ENCODE peak calls at places on chromosomes 3 and 15, in four cellular contexts. One of them, this sample, is unnamed.

GRCh38 chr3:142649996-142650693 is 54.0 kb downstream of the PLS1 start:
- DNase-seq in erythroblast: no peak
- DNase-seq in stomach: no peak
- DNase-seq in activated CD4-positive, CD25-positive, alpha-beta regulatory T cell treated with anti-CD3 and anti-CD28 coated beads, Interleukin-2, amount 50 U/mL, for 72 hours: no peak
- DNase-seq in this sample: no peak

GRCh38 chr15:90160781-90161727 is 40.1 kb upstream of the SEMA4B start:
- DNase-seq in erythroblast: no peak
- DNase-seq in stomach: peak
- DNase-seq in activated CD4-positive, CD25-positive, alpha-beta regulatory T cell treated with anti-CD3 and anti-CD28 coated beads, Interleukin-2, amount 50 U/mL, for 72 hours: no peak
- DNase-seq in this sample: no peak

GRCh38 chr15:74857082-74857655 is 14.2 kb upstream of the ULK3 start:
- DNase-seq in erythroblast: peak
- DNase-seq in stomach: peak
- DNase-seq in activated CD4-positive, CD25-positive, alpha-beta regulatory T cell treated with anti-CD3 and anti-CD28 coated beads, Interleukin-2, amount 50 U/mL, for 72 hours: no peak
- DNase-seq in this sample: no peak

GRCh38 chr3:123395235-123395634 is 53.7 kb downstream of the ADCY5 start:
- DNase-seq in erythroblast: no peak
- DNase-seq in stomach: no peak
- DNase-seq in activated CD4-positive, CD25-positive, alpha-beta regulatory T cell treated with anti-CD3 and anti-CD28 coated beads, Interleukin-2, amount 50 U/mL, for 72 hours: no peak
- DNase-seq in this sample: no peak

GRCh38 chr3:12741205-12741604 is 17.9 kb downstream of the TMEM40 start:
- DNase-seq in erythroblast: no peak
- DNase-seq in stomach: no peak
- DNase-seq in activated CD4-positive, CD25-positive, alpha-beta regulatory T cell treated with anti-CD3 and anti-CD28 coated beads, Interleukin-2, amount 50 U/mL, for 72 hours: no peak
- DNase-seq in this sample: no peak

GRCh38 chr3:111989061-111989678 is 9.6 kb upstream of the TAGLN3 start:
- DNase-seq in erythroblast: peak
- DNase-seq in stomach: no peak
- DNase-seq in activated CD4-positive, CD25-positive, alpha-beta regulatory T cell treated with anti-CD3 and anti-CD28 coated beads, Interleukin-2, amount 50 U/mL, for 72 hours: no peak
- DNase-seq in this sample: no peak

GRCh38 chr3:129015388-129016105 is 14.4 kb downstream of the EFCC1 start:
- DNase-seq in erythroblast: peak
- DNase-seq in stomach: no peak
- DNase-seq in activated CD4-positive, CD25-positive, alpha-beta regulatory T cell treated with anti-CD3 and anti-CD28 coated beads, Interleukin-2, amount 50 U/mL, for 72 hours: peak
- DNase-seq in this sample: no peak

GRCh38 chr3:46017720-46018119 is 9.6 kb downstream of the XCR1 start:
- DNase-seq in erythroblast: peak
- DNase-seq in stomach: no peak
- DNase-seq in activated CD4-positive, CD25-positive, alpha-beta regulatory T cell treated with anti-CD3 and anti-CD28 coated beads, Interleukin-2, amount 50 U/mL, for 72 hours: no peak
- DNase-seq in this sample: peak

GRCh38 chr3:84959470-84960380 is 936 bp downstream of the CADM2 start:
- DNase-seq in erythroblast: no peak
- DNase-seq in stomach: no peak
- DNase-seq in activated CD4-positive, CD25-positive, alpha-beta regulatory T cell treated with anti-CD3 and anti-CD28 coated beads, Interleukin-2, amount 50 U/mL, for 72 hours: no peak
- DNase-seq in this sample: no peak

This sample was measured in suprapubic skin.